ENCODE peak calls at places on chromosomes 2 and 18, in five cellular contexts. R, J, K, S and H are unnamed samples.

GRCh38 chr18:48581941-48582340 is 43.1 kb downstream of the CTIF start:
- DNase-seq in R (no peak), J (no peak), K (no peak), S (no peak), H (no peak)

GRCh38 chr2:66522591-66523379 is 87.9 kb downstream of the MEIS1 start:
- DNase-seq in R (no peak), J (no peak), K (no peak), S (no peak), H (no peak)

GRCh38 chr2:15189236-15189635 is 371.9 kb downstream of the NBAS start:
- DNase-seq in R (no peak), J (no peak), K (no peak), S (peak; percentile 27), H (peak; percentile 60)

GRCh38 chr2:163656622-163657021 is 79.2 kb downstream of the FIGN start:
- DNase-seq in R (no peak), J (no peak), K (no peak), S (no peak), H (no peak)

GRCh38 chr18:3218817-3219216 is 951 bp downstream of the MYOM1 start:
- DNase-seq in R (no peak), J (no peak), K (no peak), S (no peak), H (no peak)

GRCh38 chr18:74040459-74041332 is 106.9 kb downstream of the FBXO15 start:
- DNase-seq in R (peak; percentile 49), J (peak; percentile 41), K (peak; percentile 68), S (peak; percentile 55), H (peak; percentile 18)

GRCh38 chr2:199444749-199445148 is 13.0 kb downstream of the SATB2 start:
- DNase-seq in R (no peak), J (no peak), K (no peak), S (no peak), H (no peak)

GRCh38 chr18:52435301-52435700 is 95.3 kb downstream of the DCC start:
- DNase-seq in R (no peak), J (no peak), K (no peak), S (no peak), H (no peak)

GRCh38 chr2:233994191-233994590 is 56.3 kb upstream of the SPP2 start:
- DNase-seq in R (no peak), J (no peak), K (no peak), S (no peak), H (no peak)

GRCh38 chr2:20618468-20618885 is 32.4 kb downstream of the HS1BP3 start:
- DNase-seq in R (no peak), J (no peak), K (peak; percentile 25), S (peak; percentile 61), H (peak; percentile 67)

GRCh38 chr2:24613154-24613814 is 122.2 kb downstream of the NCOA1 start:
- DNase-seq in R (peak; percentile 77), J (no peak), K (no peak), S (peak; percentile 21), H (peak; percentile 51)

GRCh38 chr2:192162392-192163042 is 32.2 kb downstream of the TMEFF2 start:
- DNase-seq in R (peak; percentile 75), J (peak; percentile 35), K (peak; percentile 28), S (peak; percentile 54), H (peak; percentile 71)

GRCh38 chr2:156657809-156658208 is 221.6 kb downstream of the GPD2 start:
- DNase-seq in R (no peak), J (no peak), K (no peak), S (peak; percentile 7), H (no peak)

GRCh38 chr2:73981081-73981968 is 3.4 kb upstream of the TET3 start:
- DNase-seq in R (peak; percentile 81), J (peak; percentile 15), K (peak; percentile 57), S (peak; percentile 45), H (no peak)

GRCh38 chr2:153871231-153872221 is at the start of gene GALNT13:
- DNase-seq in R (no peak), J (no peak), K (no peak), S (peak; percentile 22), H (peak; percentile 0)

GRCh38 chr2:237423891-237424290 is 9.9 kb upstream of the COL6A3 start:
- DNase-seq in R (no peak), J (no peak), K (no peak), S (no peak), H (no peak)

GRCh38 chr2:70111752-70112591 is 24.7 kb downstream of the PCBP1 start:
- DNase-seq in R (no peak), J (no peak), K (no peak), S (peak; percentile 85), H (peak; percentile 75)

GRCh38 chr2:54318810-54319209 is 62.8 kb upstream of the TSPYL6 start:
- DNase-seq in R (no peak), J (no peak), K (no peak), S (no peak), H (no peak)

GRCh38 chr2:71609029-71609428 is 155.7 kb downstream of the DYSF start:
- DNase-seq in R (no peak), J (no peak), K (no peak), S (no peak), H (no peak)

GRCh38 chr2:239943571-239943970 is 81.6 kb downstream of the NDUFA10 start:
- DNase-seq in R (no peak), J (no peak), K (no peak), S (no peak), H (no peak)